ENCODE peak calls at places on chromosomes 13 and 19, in six cellular contexts. One of them, this sample, is unnamed.
A peak's percentile ranks its signal among the peaks of the same experiment; 100 is the strongest.

GRCh38 chr13:85417807-85418206 is 381.4 kb downstream of the SLITRK6 start:
- DNase-seq in foreskin fibroblast: no peak
- DNase-seq in cardiac fibroblast: no peak
- DNase-seq in brain microvascular endothelial cell: no peak
- DNase-seq in adrenal gland: no peak
- DNase-seq in GM06990: no peak
- DNase-seq in this sample: no peak

GRCh38 chr19:39111593-39112199 is 13.9 kb upstream of the PAK4 start:
- DNase-seq in brain microvascular endothelial cell: no peak
- DNase-seq in foreskin fibroblast: peak; percentile 28
- DNase-seq in adrenal gland: no peak
- DNase-seq in cardiac fibroblast: no peak
- DNase-seq in GM06990: no peak
- DNase-seq in this sample: no peak

GRCh38 chr13:31946091-31946770 is 85.3 kb upstream of the FRY start:
- DNase-seq in cardiac fibroblast: peak; percentile 27
- DNase-seq in brain microvascular endothelial cell: no peak
- DNase-seq in adrenal gland: no peak
- DNase-seq in foreskin fibroblast: peak; percentile 59
- DNase-seq in GM06990: no peak
- DNase-seq in this sample: peak; percentile 67

GRCh38 chr13:51912091-51912490 is 50.3 kb downstream of the CCDC70 start:
- DNase-seq in adrenal gland: no peak
- DNase-seq in GM06990: no peak
- DNase-seq in cardiac fibroblast: peak; percentile 5
- DNase-seq in foreskin fibroblast: no peak
- DNase-seq in brain microvascular endothelial cell: no peak
- DNase-seq in this sample: no peak

GRCh38 chr19:54435551-54436016 is 13.4 kb upstream of the LENG8 start:
- DNase-seq in adrenal gland: no peak
- DNase-seq in cardiac fibroblast: no peak
- DNase-seq in foreskin fibroblast: no peak
- DNase-seq in GM06990: no peak
- DNase-seq in brain microvascular endothelial cell: no peak
- DNase-seq in this sample: no peak

GRCh38 chr19:6212403-6213265 is 67.1 kb downstream of the MLLT1 start:
- DNase-seq in brain microvascular endothelial cell: no peak
- DNase-seq in GM06990: no peak
- DNase-seq in foreskin fibroblast: no peak
- DNase-seq in adrenal gland: no peak
- DNase-seq in cardiac fibroblast: no peak
- DNase-seq in this sample: no peak

GRCh38 chr19:40387151-40387550 is 2.8 kb downstream of the HIPK4 start:
- DNase-seq in brain microvascular endothelial cell: no peak
- DNase-seq in cardiac fibroblast: no peak
- DNase-seq in foreskin fibroblast: no peak
- DNase-seq in adrenal gland: no peak
- DNase-seq in GM06990: no peak
- DNase-seq in this sample: no peak

GRCh38 chr13:100244431-100244830 is 155.5 kb downstream of the PCCA start:
- DNase-seq in brain microvascular endothelial cell: no peak
- DNase-seq in foreskin fibroblast: no peak
- DNase-seq in cardiac fibroblast: peak; percentile 62
- DNase-seq in adrenal gland: no peak
- DNase-seq in GM06990: no peak
- DNase-seq in this sample: no peak

GRCh38 chr13:52806029-52806428 is 42.4 kb downstream of the PCDH8 start:
- DNase-seq in brain microvascular endothelial cell: no peak
- DNase-seq in foreskin fibroblast: no peak
- DNase-seq in cardiac fibroblast: no peak
- DNase-seq in adrenal gland: no peak
- DNase-seq in GM06990: no peak
- DNase-seq in this sample: no peak

GRCh38 chr13:59890064-59890463 is 273.7 kb downstream of the DIAPH3 start:
- DNase-seq in cardiac fibroblast: peak; percentile 51
- DNase-seq in adrenal gland: no peak
- DNase-seq in brain microvascular endothelial cell: no peak
- DNase-seq in foreskin fibroblast: peak; percentile 32
- DNase-seq in GM06990: no peak
- DNase-seq in this sample: no peak

GRCh38 chr19:40623403-40624239 is 22.5 kb downstream of the LTBP4 start:
- DNase-seq in adrenal gland: no peak
- DNase-seq in cardiac fibroblast: peak; percentile 55
- DNase-seq in foreskin fibroblast: no peak
- DNase-seq in brain microvascular endothelial cell: no peak
- DNase-seq in GM06990: peak; percentile 48
- DNase-seq in this sample: no peak

GRCh38 chr19:51891193-51891747 is 3.5 kb upstream of the ZNF577 start:
- DNase-seq in brain microvascular endothelial cell: no peak
- DNase-seq in adrenal gland: no peak
- DNase-seq in GM06990: no peak
- DNase-seq in cardiac fibroblast: no peak
- DNase-seq in foreskin fibroblast: no peak
- DNase-seq in this sample: no peak

GRCh38 chr19:49853852-49854849 is 3.2 kb downstream of the PTOV1 start:
- DNase-seq in cardiac fibroblast: no peak
- DNase-seq in brain microvascular endothelial cell: no peak
- DNase-seq in GM06990: no peak
- DNase-seq in adrenal gland: no peak
- DNase-seq in foreskin fibroblast: no peak
- DNase-seq in this sample: no peak

DNA sequence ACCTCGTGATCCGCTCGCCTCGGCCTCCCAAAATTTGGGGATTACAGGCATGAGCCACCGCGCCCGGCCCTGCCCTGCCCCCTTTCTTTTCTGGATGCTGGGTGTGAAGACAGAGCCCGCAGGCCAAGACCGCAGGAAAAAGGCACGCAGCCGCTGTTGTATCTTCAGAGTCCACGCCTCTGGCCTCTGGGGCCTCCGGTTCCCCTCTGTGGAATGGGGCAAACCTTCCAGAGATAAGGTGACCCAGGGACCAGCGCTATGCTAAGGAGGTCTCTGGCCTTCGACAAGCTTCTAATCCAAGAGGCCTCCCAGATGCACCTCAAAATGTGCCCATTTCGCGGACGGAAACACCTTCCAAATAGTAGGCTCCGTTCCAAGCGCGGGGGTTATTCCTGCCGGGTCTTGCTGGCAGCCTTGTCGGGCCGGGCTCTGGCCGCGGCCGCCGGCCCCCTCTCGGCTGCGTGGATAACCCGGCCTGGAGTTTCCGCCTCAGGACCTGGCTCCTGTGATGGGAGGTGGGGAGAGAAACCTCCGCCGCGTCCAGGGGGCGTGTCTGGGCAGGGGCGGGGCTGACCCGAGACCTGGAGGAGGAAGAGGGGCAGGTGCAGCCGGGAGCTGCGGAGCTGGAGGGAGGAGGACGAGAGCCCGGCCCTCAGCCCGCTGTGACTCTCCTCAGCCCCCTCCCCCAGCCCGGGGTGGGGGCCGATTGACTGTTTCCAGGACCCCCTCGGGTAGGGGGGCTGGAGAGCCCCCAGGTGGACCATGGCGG is 13.1 kb downstream of the TJP3 start:
- DNase-seq in cardiac fibroblast: peak; percentile 90
- DNase-seq in brain microvascular endothelial cell: peak; percentile 76
- DNase-seq in foreskin fibroblast: peak; percentile 92
- DNase-seq in adrenal gland: peak; percentile 81
- DNase-seq in GM06990: peak; percentile 90
- DNase-seq in this sample: no peak
- H3K4me3 ChIP-seq in cardiac fibroblast: no peak overlapping the region
- H3K4me3 ChIP-seq in brain microvascular endothelial cell: no peak overlapping the region
- H3K4me3 ChIP-seq in foreskin fibroblast: no peak overlapping the region
- H3K4me3 ChIP-seq in adrenal gland: no peak overlapping the region
- H3K4me3 ChIP-seq in GM06990: no peak overlapping the region
- H3K4me3 ChIP-seq in this sample: no peak overlapping the region

GRCh38 chr13:19601749-19602725 is 31.4 kb upstream of the MPHOSPH8 start:
- DNase-seq in brain microvascular endothelial cell: no peak
- DNase-seq in foreskin fibroblast: peak; percentile 72
- DNase-seq in adrenal gland: no peak
- DNase-seq in cardiac fibroblast: peak; percentile 54
- DNase-seq in GM06990: peak; percentile 84
- DNase-seq in this sample: no peak
- TF ChIP-seq CTCF in brain microvascular endothelial cell: no peak
- TF ChIP-seq CTCF in foreskin fibroblast: no peak
- TF ChIP-seq CTCF in adrenal gland: peak; percentile 11
- TF ChIP-seq CTCF in cardiac fibroblast: no peak
- TF ChIP-seq CTCF in GM06990: peak; percentile 9
- TF ChIP-seq CTCF in this sample: peak; percentile 2

DNA sequence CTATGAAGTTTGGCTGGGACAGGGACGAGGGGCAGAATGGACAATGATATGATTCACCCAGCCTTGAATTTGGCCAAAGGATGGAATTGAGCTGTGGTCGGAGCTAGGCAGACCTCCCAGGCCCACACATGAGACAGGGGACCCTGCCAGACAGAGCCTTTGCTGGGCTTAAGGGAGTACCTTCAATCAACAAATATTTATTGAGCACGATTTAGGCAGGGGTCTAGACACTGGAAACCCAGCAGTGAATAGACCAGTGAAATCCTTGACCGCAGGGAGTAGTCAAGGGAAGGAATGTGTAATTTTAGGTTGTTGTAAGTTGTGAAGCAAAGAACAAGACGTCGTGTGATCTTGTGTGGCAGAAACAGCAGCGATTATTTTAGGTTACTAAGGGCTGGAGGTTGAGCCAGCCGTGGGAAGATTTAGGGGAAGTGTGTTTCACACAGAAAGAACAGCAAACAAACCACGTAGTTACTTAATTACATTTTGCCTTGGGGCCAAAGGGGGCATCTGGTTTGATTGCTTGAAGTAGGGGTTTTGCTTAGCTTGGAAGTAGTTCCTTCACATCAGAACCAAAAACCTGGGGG is 16.9 kb upstream of the AP1M2 start:
- DNase-seq in cardiac fibroblast: peak; percentile 20
- DNase-seq in GM06990: no peak
- DNase-seq in foreskin fibroblast: peak; percentile 13
- DNase-seq in adrenal gland: no peak
- DNase-seq in brain microvascular endothelial cell: peak; percentile 37
- DNase-seq in this sample: no peak
- H3K4me3 ChIP-seq in cardiac fibroblast: peak overlapping the region; percentile 99
- H3K4me3 ChIP-seq in GM06990: peak overlapping the region; percentile 99
- H3K4me3 ChIP-seq in foreskin fibroblast: peak overlapping the region; percentile 96
- H3K4me3 ChIP-seq in adrenal gland: no peak overlapping the region
- H3K4me3 ChIP-seq in brain microvascular endothelial cell: peak overlapping the region; percentile 89
- H3K4me3 ChIP-seq in this sample: peak overlapping the region; percentile 100

GRCh38 chr19:18798384-18799352 is 7.6 kb upstream of the COMP start:
- DNase-seq in brain microvascular endothelial cell: no peak
- DNase-seq in GM06990: no peak
- DNase-seq in cardiac fibroblast: no peak
- DNase-seq in foreskin fibroblast: no peak
- DNase-seq in adrenal gland: no peak
- DNase-seq in this sample: no peak
- TF ChIP-seq CTCF in brain microvascular endothelial cell: peak; percentile 39
- TF ChIP-seq CTCF in GM06990: no peak
- TF ChIP-seq CTCF in cardiac fibroblast: peak; percentile 10
- TF ChIP-seq CTCF in foreskin fibroblast: no peak
- TF ChIP-seq CTCF in adrenal gland: no peak
- TF ChIP-seq CTCF in this sample: no peak

DNA sequence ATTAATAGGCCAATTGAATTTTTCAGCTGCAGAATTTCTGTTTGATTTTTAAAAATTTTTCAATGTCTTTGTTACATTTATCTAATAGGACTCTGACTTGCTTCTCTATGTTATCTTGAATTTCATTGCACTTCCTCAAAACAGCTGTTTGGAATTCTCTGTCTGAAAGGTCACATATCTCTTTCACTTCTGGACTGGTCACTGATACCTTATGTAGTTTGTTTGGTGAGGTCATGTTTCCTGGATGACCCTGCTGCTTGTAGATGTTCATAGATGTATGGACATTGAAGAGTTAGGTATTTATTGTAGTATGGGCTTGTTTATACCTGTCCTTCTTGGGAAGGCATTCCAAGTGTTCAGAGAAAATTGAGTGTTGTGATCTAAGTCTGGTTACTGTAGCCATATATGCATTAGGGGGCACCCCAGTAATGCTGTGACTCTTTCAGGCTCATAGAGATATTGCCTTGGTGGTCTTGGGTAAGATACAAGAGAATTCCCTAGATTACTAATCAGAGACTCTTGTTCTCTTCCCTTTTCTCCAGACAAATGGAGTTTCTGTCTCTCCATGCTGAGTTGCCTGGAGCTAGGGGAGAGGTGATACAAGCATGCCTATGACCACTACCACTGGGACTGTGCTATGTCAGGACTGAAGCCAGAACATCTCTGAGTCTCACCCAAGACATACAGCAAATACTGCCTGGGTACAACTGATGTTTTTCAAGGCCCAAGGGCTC is 27.8 kb downstream of the RFC3 start:
- DNase-seq in cardiac fibroblast: no peak
- DNase-seq in foreskin fibroblast: no peak
- DNase-seq in GM06990: no peak
- DNase-seq in adrenal gland: no peak
- DNase-seq in brain microvascular endothelial cell: no peak
- DNase-seq in this sample: no peak
- H3K4me3 ChIP-seq in cardiac fibroblast: no peak overlapping the region
- H3K4me3 ChIP-seq in foreskin fibroblast: no peak overlapping the region
- H3K4me3 ChIP-seq in GM06990: no peak overlapping the region
- H3K4me3 ChIP-seq in adrenal gland: no peak overlapping the region
- H3K4me3 ChIP-seq in brain microvascular endothelial cell: no peak overlapping the region
- H3K4me3 ChIP-seq in this sample: no peak overlapping the region

DNA sequence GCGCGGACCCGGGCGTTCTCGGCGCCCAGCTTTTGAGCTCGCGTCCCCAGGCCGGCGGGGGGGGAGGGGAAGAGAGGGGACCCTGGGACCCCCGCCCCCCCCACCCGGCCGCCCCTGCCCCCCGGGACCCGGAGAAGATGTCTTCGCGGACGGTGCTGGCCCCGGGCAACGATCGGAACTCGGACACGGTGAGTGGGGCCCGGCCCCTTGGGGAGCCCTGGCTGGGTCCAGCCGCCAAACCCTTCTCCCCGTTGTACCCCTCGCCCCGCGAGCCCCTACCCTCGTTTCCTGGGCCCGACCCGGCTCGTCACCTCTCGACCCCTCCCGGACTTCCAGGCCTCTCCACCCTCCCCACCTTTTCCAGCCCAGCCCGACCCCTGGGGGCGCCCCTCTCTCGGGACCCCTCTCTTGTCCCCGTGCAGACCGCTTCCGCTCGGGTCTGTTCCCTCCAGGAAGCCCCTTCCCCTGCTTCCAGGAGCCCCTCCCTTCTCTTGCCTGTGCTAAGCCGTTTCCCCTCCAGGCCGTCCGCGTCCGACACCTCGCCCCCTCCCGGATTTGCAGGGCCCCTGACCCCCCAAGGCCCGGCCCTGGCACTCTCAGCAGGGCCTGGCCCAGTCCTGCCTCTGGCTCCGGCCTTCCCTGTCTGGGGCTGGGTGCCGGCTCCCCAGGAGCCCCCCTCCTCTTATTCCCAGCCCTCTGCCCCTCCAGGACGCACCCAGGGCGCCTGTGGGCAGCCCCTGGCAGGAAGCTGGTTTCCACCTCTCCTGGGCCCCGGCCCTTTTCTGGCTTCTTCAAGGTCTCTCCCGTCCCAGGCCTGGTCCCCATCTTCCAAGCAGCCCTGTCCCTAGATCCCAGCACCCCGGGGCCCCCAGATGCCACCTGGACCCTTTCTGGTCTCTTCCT is 632 bp downstream of the MARK4 start:
- DNase-seq in foreskin fibroblast: peak; percentile 44
- DNase-seq in GM06990: no peak
- DNase-seq in brain microvascular endothelial cell: no peak
- DNase-seq in adrenal gland: no peak
- DNase-seq in cardiac fibroblast: peak; percentile 35
- DNase-seq in this sample: no peak
- TF ChIP-seq CTCF in foreskin fibroblast: no peak
- TF ChIP-seq CTCF in GM06990: peak; percentile 23
- TF ChIP-seq CTCF in brain microvascular endothelial cell: peak; percentile 12
- TF ChIP-seq CTCF in adrenal gland: no peak
- TF ChIP-seq CTCF in cardiac fibroblast: no peak
- TF ChIP-seq CTCF in this sample: no peak

This sample was measured in BJ.